ENCODE peak calls at places on chromosomes 3 and 15, in six cellular contexts. One of them, this sample, is unnamed.

GRCh38 chr3:69343875-69344274 is 42.0 kb downstream of the FRMD4B start:
- DNase-seq in progenitor cell of endocrine pancreas: no peak
- DNase-seq in upper lobe of left lung: no peak
- DNase-seq in neural crest cell: no peak
- DNase-seq in hepatocyte: no peak
- DNase-seq in choroid plexus epithelial cell: no peak
- DNase-seq in this sample: no peak

GRCh38 chr3:104892044-104892443 is 474.7 kb upstream of the ALCAM start:
- DNase-seq in progenitor cell of endocrine pancreas: no peak
- DNase-seq in upper lobe of left lung: no peak
- DNase-seq in neural crest cell: no peak
- DNase-seq in hepatocyte: no peak
- DNase-seq in choroid plexus epithelial cell: no peak
- DNase-seq in this sample: no peak

GRCh38 chr15:85142324-85142723 is 160.7 kb downstream of the PDE8A start:
- DNase-seq in progenitor cell of endocrine pancreas: no peak
- DNase-seq in upper lobe of left lung: no peak
- DNase-seq in neural crest cell: no peak
- DNase-seq in hepatocyte: no peak
- DNase-seq in choroid plexus epithelial cell: peak; percentile 70
- DNase-seq in this sample: peak; percentile 73

GRCh38 chr3:153087595-153088566 is 74.1 kb upstream of the RAP2B start:
- DNase-seq in progenitor cell of endocrine pancreas: no peak
- DNase-seq in upper lobe of left lung: no peak
- DNase-seq in neural crest cell: no peak
- DNase-seq in hepatocyte: no peak
- DNase-seq in choroid plexus epithelial cell: peak; percentile 81
- DNase-seq in this sample: peak; percentile 19

GRCh38 chr15:88894348-88894818 is 961 bp downstream of the HAPLN3 start:
- DNase-seq in progenitor cell of endocrine pancreas: peak; percentile 76
- DNase-seq in upper lobe of left lung: peak; percentile 88
- DNase-seq in neural crest cell: peak; percentile 57
- DNase-seq in hepatocyte: peak; percentile 85
- DNase-seq in choroid plexus epithelial cell: peak; percentile 59
- DNase-seq in this sample: peak; percentile 69

GRCh38 chr3:39810647-39811161 is 1.3 kb downstream of the MYRIP start:
- DNase-seq in progenitor cell of endocrine pancreas: no peak
- DNase-seq in upper lobe of left lung: no peak
- DNase-seq in neural crest cell: no peak
- DNase-seq in hepatocyte: peak; percentile 8
- DNase-seq in choroid plexus epithelial cell: no peak
- DNase-seq in this sample: no peak

GRCh38 chr3:10697918-10698317 is 118.1 kb upstream of the SLC6A11 start:
- DNase-seq in progenitor cell of endocrine pancreas: no peak
- DNase-seq in upper lobe of left lung: no peak
- DNase-seq in neural crest cell: no peak
- DNase-seq in hepatocyte: no peak
- DNase-seq in choroid plexus epithelial cell: peak; percentile 8
- DNase-seq in this sample: peak; percentile 22

GRCh38 chr15:60819860-60820259 is 340.9 kb upstream of the ICE2 start:
- DNase-seq in progenitor cell of endocrine pancreas: no peak
- DNase-seq in upper lobe of left lung: no peak
- DNase-seq in neural crest cell: no peak
- DNase-seq in hepatocyte: no peak
- DNase-seq in choroid plexus epithelial cell: no peak
- DNase-seq in this sample: peak; percentile 34

GRCh38 chr3:129613205-129613740 is 6.8 kb upstream of the PLXND1 start:
- DNase-seq in progenitor cell of endocrine pancreas: no peak
- DNase-seq in upper lobe of left lung: no peak
- DNase-seq in neural crest cell: no peak
- DNase-seq in hepatocyte: no peak
- DNase-seq in choroid plexus epithelial cell: no peak
- DNase-seq in this sample: no peak

GRCh38 chr3:72143970-72144717 is 359.2 kb upstream of the PROK2 start:
- DNase-seq in progenitor cell of endocrine pancreas: no peak
- DNase-seq in upper lobe of left lung: no peak
- DNase-seq in neural crest cell: no peak
- DNase-seq in hepatocyte: no peak
- DNase-seq in choroid plexus epithelial cell: no peak
- DNase-seq in this sample: no peak

GRCh38 chr3:69791919-69792399 is 52.7 kb downstream of the MITF start:
- DNase-seq in progenitor cell of endocrine pancreas: no peak
- DNase-seq in upper lobe of left lung: no peak
- DNase-seq in neural crest cell: no peak
- DNase-seq in hepatocyte: peak; percentile 19
- DNase-seq in choroid plexus epithelial cell: peak; percentile 83
- DNase-seq in this sample: peak; percentile 44

GRCh38 chr3:54087581-54088410 is 34.6 kb upstream of the CACNA2D3 start:
- DNase-seq in progenitor cell of endocrine pancreas: no peak
- DNase-seq in upper lobe of left lung: peak; percentile 86
- DNase-seq in neural crest cell: no peak
- DNase-seq in hepatocyte: peak; percentile 39
- DNase-seq in choroid plexus epithelial cell: no peak
- DNase-seq in this sample: no peak

GRCh38 chr15:66714543-66714981 is 12.5 kb downstream of the SMAD6 start:
- DNase-seq in progenitor cell of endocrine pancreas: no peak
- DNase-seq in upper lobe of left lung: no peak
- DNase-seq in neural crest cell: no peak
- DNase-seq in hepatocyte: peak; percentile 49
- DNase-seq in choroid plexus epithelial cell: peak; percentile 75
- DNase-seq in this sample: no peak

GRCh38 chr15:87477759-87478687 is 778.5 kb downstream of the NTRK3 start:
- DNase-seq in progenitor cell of endocrine pancreas: no peak
- DNase-seq in upper lobe of left lung: no peak
- DNase-seq in neural crest cell: no peak
- DNase-seq in hepatocyte: peak; percentile 90
- DNase-seq in choroid plexus epithelial cell: peak; percentile 89
- DNase-seq in this sample: peak; percentile 55

GRCh38 chr15:58556028-58556361 is 124.2 kb downstream of the LIPC start:
- DNase-seq in progenitor cell of endocrine pancreas: no peak
- DNase-seq in upper lobe of left lung: no peak
- DNase-seq in neural crest cell: no peak
- DNase-seq in hepatocyte: no peak
- DNase-seq in choroid plexus epithelial cell: no peak
- DNase-seq in this sample: no peak

GRCh38 chr3:85572426-85572825 is 613.6 kb downstream of the CADM2 start:
- DNase-seq in progenitor cell of endocrine pancreas: no peak
- DNase-seq in upper lobe of left lung: no peak
- DNase-seq in neural crest cell: no peak
- DNase-seq in hepatocyte: no peak
- DNase-seq in choroid plexus epithelial cell: peak; percentile 83
- DNase-seq in this sample: peak; percentile 30

GRCh38 chr3:69505770-69506407 is 120.0 kb upstream of the FRMD4B start:
- DNase-seq in progenitor cell of endocrine pancreas: no peak
- DNase-seq in upper lobe of left lung: no peak
- DNase-seq in neural crest cell: no peak
- DNase-seq in hepatocyte: peak; percentile 50
- DNase-seq in choroid plexus epithelial cell: peak; percentile 68
- DNase-seq in this sample: no peak

GRCh38 chr3:71416868-71417267 is 166.7 kb downstream of the FOXP1 start:
- DNase-seq in progenitor cell of endocrine pancreas: no peak
- DNase-seq in upper lobe of left lung: no peak
- DNase-seq in neural crest cell: no peak
- DNase-seq in hepatocyte: no peak
- DNase-seq in choroid plexus epithelial cell: no peak
- DNase-seq in this sample: peak; percentile 30

GRCh38 chr3:27712136-27713065 is 9.7 kb downstream of the EOMES start:
- DNase-seq in progenitor cell of endocrine pancreas: peak; percentile 62
- DNase-seq in upper lobe of left lung: peak; percentile 87
- DNase-seq in neural crest cell: peak; percentile 70
- DNase-seq in hepatocyte: peak; percentile 89
- DNase-seq in choroid plexus epithelial cell: peak; percentile 90
- DNase-seq in this sample: peak; percentile 83

GRCh38 chr3:4613366-4613765 is 120.2 kb downstream of the ITPR1 start:
- DNase-seq in progenitor cell of endocrine pancreas: no peak
- DNase-seq in upper lobe of left lung: no peak
- DNase-seq in neural crest cell: no peak
- DNase-seq in hepatocyte: no peak
- DNase-seq in choroid plexus epithelial cell: no peak
- DNase-seq in this sample: no peak

GRCh38 chr3:100590840-100591147 is 18.6 kb upstream of the ADGRG7 start:
- DNase-seq in progenitor cell of endocrine pancreas: no peak
- DNase-seq in upper lobe of left lung: no peak
- DNase-seq in neural crest cell: no peak
- DNase-seq in hepatocyte: no peak
- DNase-seq in choroid plexus epithelial cell: no peak
- DNase-seq in this sample: no peak
- TF ChIP-seq CTCF in progenitor cell of endocrine pancreas: no peak
- TF ChIP-seq CTCF in upper lobe of left lung: peak; percentile 2
- TF ChIP-seq CTCF in neural crest cell: no peak
- TF ChIP-seq CTCF in hepatocyte: no peak
- TF ChIP-seq CTCF in choroid plexus epithelial cell: no peak
- TF ChIP-seq CTCF in this sample: no peak

DNA sequence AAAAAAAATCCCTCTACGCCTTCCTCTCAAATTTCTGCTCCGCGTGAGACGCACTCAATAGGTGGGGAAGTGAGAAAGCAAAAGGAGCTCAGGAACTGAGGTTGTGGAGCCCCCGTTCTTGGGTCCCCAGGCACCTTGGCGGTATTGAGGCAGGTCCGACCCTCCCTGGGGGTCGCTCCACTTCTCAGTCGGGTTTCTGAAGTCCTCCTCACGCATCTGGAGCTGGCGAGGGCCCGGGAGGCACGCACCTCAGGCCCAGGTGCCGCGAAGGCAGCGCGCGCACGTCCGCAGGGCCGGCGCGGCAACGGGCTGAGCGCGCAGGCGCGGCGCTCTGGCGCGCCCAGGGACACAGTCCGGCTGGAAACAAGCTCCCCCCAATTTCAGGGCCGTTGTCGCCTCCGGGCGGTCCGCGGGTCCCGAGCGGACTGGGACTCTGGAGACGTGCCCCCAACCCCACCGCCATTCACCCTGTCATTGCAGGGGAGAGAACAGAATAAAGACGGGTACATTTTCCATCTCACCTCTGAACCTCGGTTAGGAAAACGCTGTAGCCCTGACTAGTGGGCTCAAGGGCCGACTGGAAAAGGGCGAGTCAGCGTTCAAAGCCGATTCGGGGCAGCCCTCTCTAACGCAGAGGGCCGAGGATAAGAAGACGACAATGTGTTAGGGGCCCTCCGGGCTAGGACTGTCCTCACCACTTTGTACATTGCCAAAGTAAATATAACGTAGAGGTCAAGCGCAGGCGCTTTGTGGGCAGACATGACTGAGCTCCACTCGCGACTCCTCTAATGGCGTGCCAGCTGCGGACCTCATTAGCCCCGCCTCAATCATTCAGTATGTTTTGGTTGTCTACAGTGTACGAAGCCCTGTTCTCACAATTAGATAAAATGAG is at the start of gene ZNF770:
- DNase-seq in progenitor cell of endocrine pancreas: peak; percentile 80
- DNase-seq in upper lobe of left lung: peak; percentile 96
- DNase-seq in neural crest cell: peak; percentile 80
- DNase-seq in hepatocyte: peak; percentile 93
- DNase-seq in choroid plexus epithelial cell: peak; percentile 84
- DNase-seq in this sample: peak; percentile 69
- TF ChIP-seq CTCF in progenitor cell of endocrine pancreas: no peak
- TF ChIP-seq CTCF in upper lobe of left lung: no peak
- TF ChIP-seq CTCF in neural crest cell: no peak
- TF ChIP-seq CTCF in hepatocyte: no peak
- TF ChIP-seq CTCF in choroid plexus epithelial cell: no peak
- TF ChIP-seq CTCF in this sample: no peak

DNA sequence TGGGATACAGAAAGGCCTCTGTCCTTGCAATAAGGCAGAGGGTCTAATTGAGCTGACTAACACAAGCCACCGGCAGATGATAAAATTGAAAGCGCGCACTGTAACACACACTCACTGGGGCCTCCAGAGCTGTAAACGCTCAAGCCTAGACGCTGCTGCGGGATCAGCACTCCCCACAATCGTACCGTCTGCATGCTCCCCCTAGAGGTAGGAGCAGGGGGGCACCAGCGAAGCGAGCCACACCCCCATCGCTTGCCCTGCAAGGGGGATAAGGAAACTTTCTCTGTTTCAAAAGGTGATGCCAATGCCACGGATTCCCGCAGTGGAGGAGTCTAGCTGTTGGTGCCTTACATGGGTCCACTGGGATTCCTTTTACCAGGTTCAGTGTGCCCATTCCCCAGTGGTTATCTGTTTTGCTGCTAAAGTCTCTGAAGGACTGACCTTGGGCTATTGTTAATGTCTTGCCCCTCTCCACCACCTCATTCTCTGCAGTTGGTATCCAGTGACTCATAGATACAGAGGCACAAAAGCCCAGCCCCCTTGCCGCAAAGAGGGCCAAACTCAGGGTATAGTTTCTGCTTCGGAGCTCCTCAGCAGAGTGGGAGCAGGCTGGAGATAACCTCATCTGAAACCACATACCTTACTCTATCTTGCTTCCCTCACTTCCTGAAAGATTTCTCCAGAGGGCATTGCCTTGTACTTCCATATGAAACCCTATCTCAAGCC is 139.3 kb upstream of the KBTBD8 start:
- DNase-seq in progenitor cell of endocrine pancreas: no peak
- DNase-seq in upper lobe of left lung: peak; percentile 17
- DNase-seq in neural crest cell: peak; percentile 8
- DNase-seq in hepatocyte: no peak
- DNase-seq in choroid plexus epithelial cell: no peak
- DNase-seq in this sample: no peak
- TF ChIP-seq CTCF in progenitor cell of endocrine pancreas: peak; percentile 30
- TF ChIP-seq CTCF in upper lobe of left lung: no peak
- TF ChIP-seq CTCF in neural crest cell: peak; percentile 32
- TF ChIP-seq CTCF in hepatocyte: no peak
- TF ChIP-seq CTCF in choroid plexus epithelial cell: peak; percentile 21
- TF ChIP-seq CTCF in this sample: no peak

GRCh38 chr3:36124118-36124796 is 256.0 kb upstream of the STAC start:
- DNase-seq in progenitor cell of endocrine pancreas: peak; percentile 22
- DNase-seq in upper lobe of left lung: no peak
- DNase-seq in neural crest cell: peak; percentile 6
- DNase-seq in hepatocyte: peak; percentile 50
- DNase-seq in choroid plexus epithelial cell: peak; percentile 64
- DNase-seq in this sample: peak; percentile 74
- TF ChIP-seq CTCF in progenitor cell of endocrine pancreas: peak; percentile 83
- TF ChIP-seq CTCF in upper lobe of left lung: no peak
- TF ChIP-seq CTCF in neural crest cell: peak; percentile 70
- TF ChIP-seq CTCF in hepatocyte: peak; percentile 48
- TF ChIP-seq CTCF in choroid plexus epithelial cell: peak; percentile 72
- TF ChIP-seq CTCF in this sample: peak; percentile 87

DNA sequence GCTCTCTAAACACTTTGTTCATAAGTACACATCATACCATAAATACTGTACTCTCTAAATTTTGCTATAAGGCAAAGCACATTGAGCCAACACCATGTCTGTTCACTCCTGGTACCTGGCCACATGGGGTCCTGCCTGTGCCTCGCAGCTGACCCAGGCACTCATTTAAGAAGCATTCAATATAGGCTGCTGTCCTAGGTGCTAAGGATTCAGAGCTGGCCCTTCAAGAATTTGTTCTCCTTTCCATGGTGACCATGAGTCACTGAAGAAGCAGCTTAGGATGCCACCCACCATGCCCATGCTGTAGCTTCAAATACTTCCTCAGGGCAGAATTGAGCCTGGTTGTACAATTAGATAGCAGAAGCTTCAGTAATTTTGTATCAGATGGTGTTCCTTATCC is 119.2 kb upstream of the ZBED2 start:
- DNase-seq in progenitor cell of endocrine pancreas: no peak
- DNase-seq in upper lobe of left lung: no peak
- DNase-seq in neural crest cell: no peak
- DNase-seq in hepatocyte: no peak
- DNase-seq in choroid plexus epithelial cell: peak; percentile 40
- DNase-seq in this sample: peak; percentile 42
- TF ChIP-seq CTCF in progenitor cell of endocrine pancreas: peak; percentile 35
- TF ChIP-seq CTCF in upper lobe of left lung: no peak
- TF ChIP-seq CTCF in neural crest cell: no peak
- TF ChIP-seq CTCF in hepatocyte: no peak
- TF ChIP-seq CTCF in choroid plexus epithelial cell: no peak
- TF ChIP-seq CTCF in this sample: no peak

GRCh38 chr3:195117978-195118581 is 152.9 kb downstream of the XXYLT1 start:
- DNase-seq in progenitor cell of endocrine pancreas: no peak
- DNase-seq in upper lobe of left lung: no peak
- DNase-seq in neural crest cell: no peak
- DNase-seq in hepatocyte: peak; percentile 86
- DNase-seq in choroid plexus epithelial cell: peak; percentile 63
- DNase-seq in this sample: peak; percentile 73
- TF ChIP-seq CTCF in progenitor cell of endocrine pancreas: peak; percentile 15
- TF ChIP-seq CTCF in upper lobe of left lung: no peak
- TF ChIP-seq CTCF in neural crest cell: peak; percentile 28
- TF ChIP-seq CTCF in hepatocyte: peak; percentile 27
- TF ChIP-seq CTCF in choroid plexus epithelial cell: peak; percentile 57
- TF ChIP-seq CTCF in this sample: no peak

This sample was measured in MCF 10A.